ENCODE peak calls at places on chromosome 2, in nine cellular contexts. K is uterus; X is spleen; P is upper lobe of right lung; E is AG04450; U is CD4-positive, CD25-positive, alpha-beta regulatory T cell; C is SK-N-MC; Y is heart left ventricle; G is colonic mucosa. J is an unnamed sample.

GRCh38 chr2:59857109-59857508 is 696.3 kb downstream of the BCL11A start:
- DNase-seq in U (no peak), E (no peak), C (no peak), K (no peak), Y (no peak), X (no peak), G (no peak), P (no peak), J (no peak)

GRCh38 chr2:47493317-47493716 is 90.4 kb downstream of the MSH2 start:
- DNase-seq in Y (no peak), C (no peak), K (no peak), U (no peak), E (no peak), X (no peak), P (no peak), G (no peak), J (no peak)

GRCh38 chr2:22355816-22356433 is 1029.1 kb upstream of the KLHL29 start:
- DNase-seq in G (peak; percentile 50), C (peak; percentile 10), K (peak; percentile 49), E (no peak), P (no peak), Y (no peak), U (peak; percentile 1), X (no peak), J (peak; percentile 81)

GRCh38 chr2:50401772-50402653 is 629.9 kb downstream of the NRXN1 start:
- DNase-seq in G (peak; percentile 32), Y (no peak), X (no peak), C (peak; percentile 57), K (no peak), E (peak; percentile 8), U (no peak), P (no peak), J (peak; percentile 52)

GRCh38 chr2:203346624-203347023 is 18.4 kb downstream of the ABI2 start:
- DNase-seq in P (no peak), K (no peak), E (no peak), G (no peak), C (no peak), Y (no peak), X (no peak), U (no peak), J (no peak)

GRCh38 chr2:237482485-237482884 is 4.6 kb upstream of the MLPH start:
- DNase-seq in C (no peak), U (no peak), Y (peak; percentile 78), G (peak; percentile 90), P (peak; percentile 94), E (no peak), K (peak; percentile 81), X (peak; percentile 64), J (peak; percentile 31)

GRCh38 chr2:54609647-54610046 is 113.8 kb upstream of the EML6 start:
- DNase-seq in Y (no peak), C (no peak), X (no peak), P (no peak), U (no peak), E (no peak), G (no peak), K (no peak), J (no peak)

GRCh38 chr2:233161730-233162129 is 89.7 kb upstream of the ATG16L1 start:
- DNase-seq in Y (no peak), X (no peak), G (no peak), P (no peak), E (no peak), U (no peak), K (no peak), C (no peak), J (no peak)

GRCh38 chr2:238860966-238861730 is 13.3 kb downstream of the TWIST2 start:
- DNase-seq in E (no peak), Y (no peak), K (no peak), C (no peak), G (no peak), U (no peak), X (peak; percentile 44), P (no peak), J (no peak)

GRCh38 chr2:130387071-130387400 is 31.2 kb downstream of the PTPN18 start:
- DNase-seq in Y (no peak), U (no peak), G (no peak), E (no peak), C (no peak), P (no peak), K (no peak), X (no peak), J (no peak)

GRCh38 chr2:41709702-41710599 is 337.9 kb upstream of the PKDCC start:
- DNase-seq in U (no peak), X (no peak), K (no peak), Y (no peak), C (no peak), E (no peak), G (no peak), P (no peak), J (no peak)

GRCh38 chr2:121663458-121663857 is 14.2 kb upstream of the CLASP1 start:
- DNase-seq in K (no peak), G (no peak), X (no peak), C (no peak), E (no peak), U (no peak), P (no peak), Y (no peak), J (no peak)

GRCh38 chr2:208937521-208937920 is 486.3 kb upstream of the MAP2 start:
- DNase-seq in G (no peak), K (no peak), E (no peak), C (no peak), Y (no peak), P (no peak), U (no peak), X (no peak), J (no peak)

GRCh38 chr2:188369365-188369764 is 77.7 kb downstream of the GULP1 start:
- DNase-seq in Y (no peak), C (no peak), K (no peak), G (peak; percentile 36), P (no peak), X (no peak), U (no peak), E (no peak), J (peak; percentile 75)

GRCh38 chr2:24521162-24521857 is 30.3 kb downstream of the NCOA1 start:
- DNase-seq in C (no peak), G (no peak), X (no peak), P (no peak), E (no peak), Y (no peak), U (no peak), K (no peak), J (no peak)

GRCh38 chr2:10097352-10098148 is 17.3 kb upstream of the CYS1 start:
- DNase-seq in C (no peak), U (no peak), Y (peak; percentile 86), K (peak; percentile 56), G (peak; percentile 74), E (no peak), X (peak; percentile 87), P (peak; percentile 83), J (peak; percentile 70)

GRCh38 chr2:71813801-71814470 is 333.7 kb downstream of the CYP26B1 start:
- DNase-seq in Y (no peak), X (no peak), U (no peak), K (no peak), C (no peak), E (no peak), P (no peak), G (no peak), J (no peak)

GRCh38 chr2:119888673-119889072 is 124.2 kb upstream of the EPB41L5 start:
- DNase-seq in Y (no peak), U (no peak), C (no peak), X (no peak), G (no peak), P (no peak), E (peak; percentile 53), K (no peak), J (no peak)
- H3K27ac ChIP-seq in Y (no peak overlapping the region), U (no peak overlapping the region), C (no peak overlapping the region), X (no peak overlapping the region), G (no peak overlapping the region), P (no peak overlapping the region), E (no peak overlapping the region), K (no peak overlapping the region), J (no peak overlapping the region)

GRCh38 chr2:228841877-228842276 is 429.2 kb downstream of the PID1 start:
- DNase-seq in Y (no peak), K (no peak), U (no peak), G (no peak), X (no peak), P (no peak), C (no peak), E (no peak), J (peak; percentile 34)
- H3K9me3 ChIP-seq in Y (no peaks in the 10 kb centered on the region), K (no peaks in the 10 kb centered on the region), U (no peaks in the 10 kb centered on the region), G (no peaks in the 10 kb centered on the region), X (no peaks in the 10 kb centered on the region), P (no peaks in the 10 kb centered on the region), C (no peaks in the 10 kb centered on the region), E (no peaks in the 10 kb centered on the region), J (no peaks in the 10 kb centered on the region)

GRCh38 chr2:31398881-31399280 is 15.7 kb downstream of the XDH start:
- DNase-seq in P (no peak), E (no peak), G (no peak), K (no peak), U (no peak), C (no peak), X (no peak), Y (no peak), J (no peak)

GRCh38 chr2:31401580-31401979 is 13.0 kb downstream of the XDH start:
- DNase-seq in Y (no peak), E (peak; percentile 69), P (no peak), U (no peak), G (no peak), K (no peak), X (no peak), C (no peak), J (no peak)

GRCh38 chr2:31402388-31402787 is 12.2 kb downstream of the XDH start:
- DNase-seq in K (no peak), G (no peak), X (no peak), E (no peak), P (no peak), C (no peak), Y (no peak), U (no peak), J (no peak)

GRCh38 chr2:31397099-31397498 is 17.4 kb downstream of the XDH start:
- DNase-seq in X (no peak), U (no peak), E (no peak), Y (no peak), K (no peak), G (no peak), P (no peak), C (no peak), J (no peak)
- H3K4me3 ChIP-seq in X (no peak overlapping the region), U (no peak overlapping the region), E (no peak overlapping the region), Y (no peak overlapping the region), K (no peak overlapping the region), G (no peak overlapping the region), P (no peak overlapping the region), C (no peak overlapping the region), J (no peak overlapping the region)

DNA sequence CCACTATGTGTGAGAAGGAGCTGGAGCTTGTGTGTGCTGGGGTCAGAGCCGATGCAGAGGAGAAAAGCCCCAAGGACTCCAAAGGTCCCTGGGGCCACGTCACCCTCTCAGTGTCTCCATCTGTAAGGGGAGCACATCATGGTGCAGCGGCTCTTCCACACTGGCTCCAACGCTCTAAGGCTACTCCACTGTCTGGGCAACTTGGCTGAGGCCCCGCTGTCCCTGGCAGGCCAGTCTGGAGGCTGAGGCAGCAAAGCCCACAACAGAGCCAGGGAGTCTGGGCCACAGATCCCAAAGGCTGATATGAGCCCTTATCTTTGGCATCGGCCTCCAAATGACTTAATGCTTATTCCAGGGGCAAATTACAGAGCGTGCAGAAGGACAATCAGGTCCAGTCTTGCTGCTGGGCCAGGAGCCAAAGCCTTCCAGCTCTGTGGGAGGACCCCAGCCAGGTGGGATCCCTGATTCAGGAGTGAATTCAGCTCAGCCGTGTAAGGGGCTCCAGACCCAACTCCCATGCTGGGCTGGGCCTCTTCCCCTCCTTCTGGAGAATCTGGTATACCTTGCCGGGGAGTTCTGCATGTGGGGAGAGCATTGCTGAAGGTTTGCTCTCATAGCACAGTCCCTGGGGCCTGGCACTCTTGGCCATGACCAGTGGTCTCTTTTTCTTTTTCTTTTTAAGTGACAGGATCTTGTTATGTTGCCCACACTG is 1.8 kb upstream of the DUSP2 start:
- DNase-seq in E (no peak), U (no peak), Y (peak; percentile 65), C (no peak), G (no peak), K (peak; percentile 10), P (peak; percentile 56), X (peak; percentile 68), J (peak; percentile 84)
- H3K27ac ChIP-seq in E (no peak overlapping the region), U (peak overlapping the region; percentile 100), Y (peak overlapping the region; percentile 15), C (no peak overlapping the region), G (peak overlapping the region; percentile 57), K (no peak overlapping the region), P (peak overlapping the region; percentile 63), X (peak overlapping the region; percentile 92), J (peak overlapping the region; percentile 91)